ENCODE peak calls at places on chromosomes 1 and 21, in four cellular contexts. Q is heart left ventricle, E is left ventricle myocardium inferior, U is hepatocyte. O is an unnamed sample. For H3K4me1, the result is how much of the 10 kb centered on the place peaks cover.

GRCh38 chr1:112549590-112549989 is 40.8 kb downstream of the WNT2B start:
- DNase-seq in Q (no peak), E (no peak), U (no peak), O (no peak)

GRCh38 chr1:62841587-62842169 is 57.7 kb downstream of the ATG4C start:
- DNase-seq in Q (peak), E (no peak), U (peak), O (no peak)

GRCh38 chr1:157969693-157970485 is 23.6 kb upstream of the KIRREL1 start:
- DNase-seq in Q (peak), E (no peak), U (peak), O (peak)

GRCh38 chr1:32724678-32725594 is 22.4 kb upstream of the SYNC start:
- DNase-seq in Q (peak), E (peak), U (peak), O (peak)

GRCh38 chr1:15027515-15027948 is 126.0 kb upstream of the TMEM51 start:
- DNase-seq in Q (peak), E (peak), U (peak), O (peak)

GRCh38 chr1:15197591-15198447 is 44.3 kb downstream of the TMEM51 start:
- DNase-seq in Q (no peak), E (no peak), U (no peak), O (no peak)

GRCh38 chr1:230142608-230143209 is 75.7 kb downstream of the GALNT2 start:
- DNase-seq in Q (no peak), E (no peak), U (no peak), O (peak)

GRCh38 chr1:97078847-97079246 is 357.3 kb downstream of the PTBP2 start:
- DNase-seq in Q (no peak), E (no peak), U (no peak), O (no peak)

GRCh38 chr1:27430903-27431653 is 38.7 kb downstream of the GPR3 start:
- DNase-seq in Q (peak), E (no peak), U (no peak), O (no peak)

GRCh38 chr1:9689011-9689706 is 37.6 kb downstream of the PIK3CD start:
- DNase-seq in Q (peak), E (peak), U (peak), O (peak)

GRCh38 chr21:46124083-46124925 is 26.4 kb downstream of the COL6A2 start:
- DNase-seq in Q (peak), E (no peak), U (no peak), O (peak)

GRCh38 chr1:160954158-160955104 is at the start of gene ITLN2:
- DNase-seq in Q (no peak), E (no peak), U (peak), O (no peak)

GRCh38 chr1:66764994-66765578 is 12.8 kb downstream of the DYNLT5 start:
- DNase-seq in Q (peak), E (no peak), U (peak), O (no peak)

GRCh38 chr1:66769512-66770229 is 17.4 kb downstream of the DYNLT5 start:
- DNase-seq in Q (no peak), E (no peak), U (no peak), O (no peak)

GRCh38 chr1:66770240-66770639 is 18.0 kb downstream of the DYNLT5 start:
- DNase-seq in Q (no peak), E (no peak), U (no peak), O (no peak)

GRCh38 chr1:66768935-66769334 is 16.7 kb downstream of the DYNLT5 start:
- DNase-seq in Q (no peak), E (no peak), U (no peak), O (no peak)

GRCh38 chr1:66767590-66767989 is 15.3 kb downstream of the DYNLT5 start:
- DNase-seq in Q (no peak), E (no peak), U (no peak), O (no peak)
- H3K4me1 ChIP-seq in Q (under half), E (under half), U (under half), O (under half)

GRCh38 chr1:162753998-162754585 is 36.4 kb upstream of the HSD17B7 start:
- DNase-seq in Q (no peak), E (no peak), U (no peak), O (no peak)
- H3K4me3 ChIP-seq in Q (no peak), E (no peak), U (no peak), O (no peak)

GRCh38 chr1:8115769-8116167 is 89.7 kb upstream of the ERRFI1 start:
- DNase-seq in Q (no peak), E (no peak), U (no peak), O (no peak)
- H3K4me1 ChIP-seq in Q (under half), E (half or more), U (under half), O (under half)

DNA sequence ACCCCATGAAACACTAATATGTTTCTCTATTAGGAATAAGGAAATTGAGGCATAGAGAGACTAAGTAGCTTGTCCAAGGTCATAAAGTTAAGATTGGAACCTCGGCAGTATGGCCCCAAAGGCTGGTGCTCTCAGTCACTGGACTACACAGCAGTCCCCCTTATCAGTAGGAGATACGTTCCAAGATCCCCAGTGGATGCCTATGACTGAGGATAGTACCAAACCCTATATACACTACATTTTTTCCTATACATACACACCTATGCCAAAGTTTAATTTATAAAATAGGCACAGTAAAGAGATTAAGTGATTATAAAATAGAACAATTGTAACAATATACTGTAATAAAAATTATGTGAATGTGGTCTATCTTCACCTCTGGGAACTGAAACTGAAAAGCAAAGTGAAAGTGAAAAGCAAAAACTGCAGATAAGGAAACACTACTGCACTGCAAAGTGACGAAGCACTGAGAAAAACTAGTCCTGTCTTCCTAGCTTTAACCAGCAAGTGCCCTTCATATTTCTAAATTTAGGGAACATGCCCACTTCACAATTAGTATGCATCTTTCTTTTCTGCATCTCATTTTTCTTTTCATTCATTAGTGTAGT is 96.8 kb downstream of the INTS7 start:
- DNase-seq in Q (no peak), E (no peak), U (no peak), O (no peak)
- H3K4me3 ChIP-seq in Q (peak), E (peak), U (no peak), O (peak)

O was measured in right cardiac atrium.